ENCODE peak calls at places on chromosomes 3 and 15, in ten cellular contexts. One of them, this sample, is unnamed. For H3K4me1, the result is how much of the 10 kb centered on the place peaks cover.

GRCh38 chr3:152444029-152444641 is 175.4 kb downstream of the MBNL1 start:
- DNase-seq in upper lobe of right lung: no peak
- DNase-seq in BE2C: no peak
- DNase-seq in GM23338: peak
- DNase-seq in CD4-positive, alpha-beta memory T cell: peak
- DNase-seq in SJSA1: peak
- DNase-seq in H9: no peak
- DNase-seq in heart left ventricle: no peak
- DNase-seq in right lobe of liver: no peak
- DNase-seq in right atrium auricular region: no peak
- DNase-seq in this sample: no peak

GRCh38 chr15:37789881-37790280 is 144.6 kb upstream of the TMCO5A start:
- DNase-seq in BE2C: no peak
- DNase-seq in upper lobe of right lung: no peak
- DNase-seq in heart left ventricle: no peak
- DNase-seq in CD4-positive, alpha-beta memory T cell: no peak
- DNase-seq in right atrium auricular region: no peak
- DNase-seq in SJSA1: peak
- DNase-seq in right lobe of liver: no peak
- DNase-seq in H9: no peak
- DNase-seq in GM23338: no peak
- DNase-seq in this sample: no peak

GRCh38 chr3:13750731-13751130 is 129.1 kb downstream of the WNT7A start:
- DNase-seq in GM23338: no peak
- DNase-seq in heart left ventricle: no peak
- DNase-seq in right atrium auricular region: no peak
- DNase-seq in H9: no peak
- DNase-seq in SJSA1: no peak
- DNase-seq in CD4-positive, alpha-beta memory T cell: no peak
- DNase-seq in right lobe of liver: no peak
- DNase-seq in upper lobe of right lung: no peak
- DNase-seq in BE2C: no peak
- DNase-seq in this sample: no peak

GRCh38 chr3:171257251-171258179 is 202.7 kb downstream of the TNIK start:
- DNase-seq in CD4-positive, alpha-beta memory T cell: no peak
- DNase-seq in right atrium auricular region: no peak
- DNase-seq in upper lobe of right lung: no peak
- DNase-seq in GM23338: no peak
- DNase-seq in heart left ventricle: no peak
- DNase-seq in SJSA1: no peak
- DNase-seq in H9: no peak
- DNase-seq in right lobe of liver: no peak
- DNase-seq in BE2C: no peak
- DNase-seq in this sample: no peak

GRCh38 chr3:127822836-127823589 is 698 bp upstream of the MGLL start:
- DNase-seq in heart left ventricle: peak
- DNase-seq in BE2C: peak
- DNase-seq in CD4-positive, alpha-beta memory T cell: no peak
- DNase-seq in right atrium auricular region: peak
- DNase-seq in H9: no peak
- DNase-seq in GM23338: peak
- DNase-seq in right lobe of liver: peak
- DNase-seq in upper lobe of right lung: peak
- DNase-seq in SJSA1: peak
- DNase-seq in this sample: peak

GRCh38 chr3:127662051-127662469 is 10.7 kb upstream of the ABTB1 start:
- DNase-seq in right lobe of liver: no peak
- DNase-seq in H9: no peak
- DNase-seq in upper lobe of right lung: peak
- DNase-seq in CD4-positive, alpha-beta memory T cell: no peak
- DNase-seq in SJSA1: no peak
- DNase-seq in right atrium auricular region: no peak
- DNase-seq in GM23338: no peak
- DNase-seq in heart left ventricle: no peak
- DNase-seq in BE2C: no peak
- DNase-seq in this sample: no peak

GRCh38 chr15:69127226-69127625 is 33.2 kb upstream of the GLCE start:
- DNase-seq in right lobe of liver: no peak
- DNase-seq in right atrium auricular region: no peak
- DNase-seq in CD4-positive, alpha-beta memory T cell: no peak
- DNase-seq in GM23338: no peak
- DNase-seq in H9: no peak
- DNase-seq in BE2C: no peak
- DNase-seq in upper lobe of right lung: no peak
- DNase-seq in SJSA1: no peak
- DNase-seq in heart left ventricle: no peak
- DNase-seq in this sample: peak

GRCh38 chr15:51051776-51052175 is 42.9 kb downstream of the TNFAIP8L3 start:
- DNase-seq in GM23338: no peak
- DNase-seq in right atrium auricular region: no peak
- DNase-seq in CD4-positive, alpha-beta memory T cell: no peak
- DNase-seq in H9: no peak
- DNase-seq in heart left ventricle: peak
- DNase-seq in upper lobe of right lung: peak
- DNase-seq in BE2C: peak
- DNase-seq in right lobe of liver: no peak
- DNase-seq in SJSA1: no peak
- DNase-seq in this sample: no peak

GRCh38 chr15:56917652-56918045 is 795 bp upstream of the TCF12 start:
- DNase-seq in BE2C: no peak
- DNase-seq in right atrium auricular region: no peak
- DNase-seq in GM23338: no peak
- DNase-seq in right lobe of liver: peak
- DNase-seq in CD4-positive, alpha-beta memory T cell: peak
- DNase-seq in heart left ventricle: no peak
- DNase-seq in H9: no peak
- DNase-seq in upper lobe of right lung: no peak
- DNase-seq in SJSA1: no peak
- DNase-seq in this sample: no peak

GRCh38 chr15:99426431-99427105 is 139.2 kb upstream of the MEF2A start:
- DNase-seq in GM23338: no peak
- DNase-seq in heart left ventricle: no peak
- DNase-seq in BE2C: no peak
- DNase-seq in right atrium auricular region: no peak
- DNase-seq in SJSA1: no peak
- DNase-seq in upper lobe of right lung: peak
- DNase-seq in right lobe of liver: no peak
- DNase-seq in CD4-positive, alpha-beta memory T cell: no peak
- DNase-seq in H9: no peak
- DNase-seq in this sample: no peak

GRCh38 chr15:97521894-97522293 is 438.6 kb upstream of the ARRDC4 start:
- DNase-seq in right atrium auricular region: peak
- DNase-seq in CD4-positive, alpha-beta memory T cell: no peak
- DNase-seq in BE2C: no peak
- DNase-seq in heart left ventricle: peak
- DNase-seq in H9: no peak
- DNase-seq in GM23338: no peak
- DNase-seq in upper lobe of right lung: no peak
- DNase-seq in right lobe of liver: no peak
- DNase-seq in SJSA1: no peak
- DNase-seq in this sample: peak

GRCh38 chr15:55789066-55789660 is 46.2 kb upstream of the PRTG start:
- DNase-seq in CD4-positive, alpha-beta memory T cell: peak
- DNase-seq in heart left ventricle: no peak
- DNase-seq in GM23338: peak
- DNase-seq in SJSA1: peak
- DNase-seq in right atrium auricular region: no peak
- DNase-seq in right lobe of liver: no peak
- DNase-seq in upper lobe of right lung: no peak
- DNase-seq in H9: peak
- DNase-seq in BE2C: peak
- DNase-seq in this sample: peak

GRCh38 chr3:9201278-9201677 is 48.2 kb downstream of the SRGAP3 start:
- DNase-seq in CD4-positive, alpha-beta memory T cell: no peak
- DNase-seq in GM23338: no peak
- DNase-seq in right lobe of liver: no peak
- DNase-seq in heart left ventricle: no peak
- DNase-seq in H9: no peak
- DNase-seq in right atrium auricular region: no peak
- DNase-seq in SJSA1: no peak
- DNase-seq in upper lobe of right lung: no peak
- DNase-seq in BE2C: peak
- DNase-seq in this sample: no peak

GRCh38 chr3:79018671-79019136 is 749.1 kb downstream of the ROBO1 start:
- DNase-seq in upper lobe of right lung: peak
- DNase-seq in SJSA1: peak
- DNase-seq in right atrium auricular region: peak
- DNase-seq in heart left ventricle: peak
- DNase-seq in GM23338: peak
- DNase-seq in CD4-positive, alpha-beta memory T cell: no peak
- DNase-seq in H9: peak
- DNase-seq in BE2C: peak
- DNase-seq in right lobe of liver: peak
- DNase-seq in this sample: peak

GRCh38 chr3:61601831-61602230 is 40.5 kb downstream of the PTPRG start:
- DNase-seq in GM23338: no peak
- DNase-seq in right atrium auricular region: peak
- DNase-seq in BE2C: no peak
- DNase-seq in upper lobe of right lung: no peak
- DNase-seq in SJSA1: no peak
- DNase-seq in heart left ventricle: peak
- DNase-seq in CD4-positive, alpha-beta memory T cell: no peak
- DNase-seq in right lobe of liver: no peak
- DNase-seq in H9: no peak
- DNase-seq in this sample: no peak

GRCh38 chr3:55180161-55180560 is 252.3 kb upstream of the LRTM1 start:
- DNase-seq in right atrium auricular region: no peak
- DNase-seq in SJSA1: no peak
- DNase-seq in right lobe of liver: no peak
- DNase-seq in upper lobe of right lung: no peak
- DNase-seq in GM23338: no peak
- DNase-seq in heart left ventricle: no peak
- DNase-seq in BE2C: no peak
- DNase-seq in H9: no peak
- DNase-seq in CD4-positive, alpha-beta memory T cell: no peak
- DNase-seq in this sample: no peak

GRCh38 chr3:75192065-75192658 is 472.0 kb upstream of the FRG2C start:
- DNase-seq in CD4-positive, alpha-beta memory T cell: peak
- DNase-seq in BE2C: peak
- DNase-seq in GM23338: peak
- DNase-seq in H9: peak
- DNase-seq in heart left ventricle: no peak
- DNase-seq in upper lobe of right lung: no peak
- DNase-seq in right lobe of liver: peak
- DNase-seq in right atrium auricular region: no peak
- DNase-seq in SJSA1: peak
- DNase-seq in this sample: peak

GRCh38 chr3:156626104-156626503 is 48.3 kb upstream of the TIPARP start:
- DNase-seq in right lobe of liver: no peak
- DNase-seq in upper lobe of right lung: peak
- DNase-seq in right atrium auricular region: no peak
- DNase-seq in CD4-positive, alpha-beta memory T cell: no peak
- DNase-seq in GM23338: no peak
- DNase-seq in H9: no peak
- DNase-seq in heart left ventricle: no peak
- DNase-seq in SJSA1: no peak
- DNase-seq in BE2C: no peak
- DNase-seq in this sample: no peak

GRCh38 chr3:45644467-45645201 is 44.6 kb upstream of the SACM1L start:
- DNase-seq in H9: no peak
- DNase-seq in right lobe of liver: no peak
- DNase-seq in heart left ventricle: no peak
- DNase-seq in BE2C: no peak
- DNase-seq in upper lobe of right lung: no peak
- DNase-seq in CD4-positive, alpha-beta memory T cell: no peak
- DNase-seq in right atrium auricular region: no peak
- DNase-seq in GM23338: no peak
- DNase-seq in SJSA1: peak
- DNase-seq in this sample: no peak

GRCh38 chr3:66465034-66465433 is 35.8 kb downstream of the LRIG1 start:
- DNase-seq in right lobe of liver: no peak
- DNase-seq in right atrium auricular region: no peak
- DNase-seq in H9: no peak
- DNase-seq in heart left ventricle: no peak
- DNase-seq in BE2C: no peak
- DNase-seq in GM23338: no peak
- DNase-seq in CD4-positive, alpha-beta memory T cell: no peak
- DNase-seq in SJSA1: no peak
- DNase-seq in upper lobe of right lung: no peak
- DNase-seq in this sample: no peak
- H3K4me1 ChIP-seq in right lobe of liver: under half
- H3K4me1 ChIP-seq in right atrium auricular region: under half
- H3K4me1 ChIP-seq in H9: under half
- H3K4me1 ChIP-seq in heart left ventricle: under half
- H3K4me1 ChIP-seq in BE2C: under half
- H3K4me1 ChIP-seq in GM23338: half or more
- H3K4me1 ChIP-seq in CD4-positive, alpha-beta memory T cell: under half
- H3K4me1 ChIP-seq in SJSA1: under half
- H3K4me1 ChIP-seq in upper lobe of right lung: under half
- H3K4me1 ChIP-seq in this sample: under half

DNA sequence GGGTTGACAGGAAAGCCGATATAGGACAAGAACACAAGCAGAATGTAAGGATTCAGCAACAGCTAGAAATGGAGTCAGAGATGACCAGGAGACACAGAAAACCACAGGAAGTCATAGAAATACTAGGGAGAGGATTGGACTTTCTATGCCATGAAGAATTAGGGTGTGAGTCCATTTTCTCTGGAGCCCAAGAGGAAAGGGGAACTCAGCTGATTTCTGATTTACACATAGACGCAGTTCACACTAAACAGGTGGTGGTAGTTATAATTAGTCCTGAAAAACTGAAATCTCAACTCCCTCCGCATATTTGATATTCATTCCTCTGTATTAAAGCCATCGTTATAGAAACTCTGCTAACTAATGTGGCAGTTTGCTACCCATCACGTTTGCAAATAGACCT is 292.7 kb upstream of the STT3B start:
- DNase-seq in GM23338: no peak
- DNase-seq in SJSA1: no peak
- DNase-seq in BE2C: no peak
- DNase-seq in right atrium auricular region: no peak
- DNase-seq in CD4-positive, alpha-beta memory T cell: no peak
- DNase-seq in heart left ventricle: no peak
- DNase-seq in H9: no peak
- DNase-seq in upper lobe of right lung: no peak
- DNase-seq in right lobe of liver: no peak
- DNase-seq in this sample: no peak
- H3K4me1 ChIP-seq in GM23338: under half
- H3K4me1 ChIP-seq in SJSA1: under half
- H3K4me1 ChIP-seq in BE2C: under half
- H3K4me1 ChIP-seq in right atrium auricular region: under half
- H3K4me1 ChIP-seq in CD4-positive, alpha-beta memory T cell: under half
- H3K4me1 ChIP-seq in heart left ventricle: under half
- H3K4me1 ChIP-seq in H9: under half
- H3K4me1 ChIP-seq in upper lobe of right lung: under half
- H3K4me1 ChIP-seq in right lobe of liver: under half
- H3K4me1 ChIP-seq in this sample: under half

GRCh38 chr3:37053753-37054152 is 60.4 kb downstream of the MLH1 start:
- DNase-seq in right lobe of liver: no peak
- DNase-seq in upper lobe of right lung: no peak
- DNase-seq in GM23338: no peak
- DNase-seq in H9: no peak
- DNase-seq in CD4-positive, alpha-beta memory T cell: no peak
- DNase-seq in BE2C: no peak
- DNase-seq in heart left ventricle: no peak
- DNase-seq in right atrium auricular region: no peak
- DNase-seq in SJSA1: no peak
- DNase-seq in this sample: no peak
- H3K4me1 ChIP-seq in right lobe of liver: under half
- H3K4me1 ChIP-seq in upper lobe of right lung: under half
- H3K4me1 ChIP-seq in GM23338: under half
- H3K4me1 ChIP-seq in H9: under half
- H3K4me1 ChIP-seq in CD4-positive, alpha-beta memory T cell: under half
- H3K4me1 ChIP-seq in BE2C: under half
- H3K4me1 ChIP-seq in heart left ventricle: under half
- H3K4me1 ChIP-seq in right atrium auricular region: under half
- H3K4me1 ChIP-seq in SJSA1: under half
- H3K4me1 ChIP-seq in this sample: under half

GRCh38 chr15:72487070-72487797 is 13.1 kb downstream of the ARIH1 start:
- DNase-seq in SJSA1: peak
- DNase-seq in right lobe of liver: no peak
- DNase-seq in heart left ventricle: no peak
- DNase-seq in GM23338: no peak
- DNase-seq in right atrium auricular region: no peak
- DNase-seq in H9: no peak
- DNase-seq in upper lobe of right lung: no peak
- DNase-seq in BE2C: no peak
- DNase-seq in CD4-positive, alpha-beta memory T cell: no peak
- DNase-seq in this sample: no peak
- H3K4me1 ChIP-seq in SJSA1: under half
- H3K4me1 ChIP-seq in right lobe of liver: under half
- H3K4me1 ChIP-seq in heart left ventricle: under half
- H3K4me1 ChIP-seq in GM23338: under half
- H3K4me1 ChIP-seq in right atrium auricular region: under half
- H3K4me1 ChIP-seq in H9: under half
- H3K4me1 ChIP-seq in upper lobe of right lung: under half
- H3K4me1 ChIP-seq in BE2C: under half
- H3K4me1 ChIP-seq in CD4-positive, alpha-beta memory T cell: half or more
- H3K4me1 ChIP-seq in this sample: under half

This sample was measured in SJCRH30.